ENCODE peak calls at places on chromosomes 3 and 15, in four cellular contexts. X is pancreas; O is CD8-positive, alpha-beta T cell; D is mammary epithelial cell. U is an unnamed sample.

GRCh38 chr3:152076148-152076547 is 192.6 kb upstream of the MBNL1 start:
- DNase-seq in D (peak; percentile 21), X (no peak), O (no peak), U (no peak)

GRCh38 chr3:58377168-58377567 is 44.5 kb downstream of the PXK start:
- DNase-seq in D (no peak), O (no peak), X (no peak), U (no peak)

GRCh38 chr3:17985658-17986392 is 243.4 kb upstream of the TBC1D5 start:
- DNase-seq in O (no peak), X (no peak), D (no peak), U (no peak)

GRCh38 chr3:73010158-73010557 is 13.5 kb downstream of the PPP4R2 start:
- DNase-seq in D (no peak), O (no peak), X (no peak), U (no peak)

GRCh38 chr3:125643127-125643526 is 47.8 kb upstream of the OSBPL11 start:
- DNase-seq in X (no peak), D (no peak), O (no peak), U (no peak)

GRCh38 chr15:74141591-74141990 is 11.2 kb downstream of the ISLR2 start:
- DNase-seq in O (no peak), D (no peak), X (no peak), U (no peak)

GRCh38 chr3:42088803-42089520 is 2.2 kb upstream of the TRAK1 start:
- DNase-seq in O (no peak), X (no peak), D (no peak), U (no peak)

GRCh38 chr15:65918357-65918920 is 49.1 kb downstream of the RAB11A start:
- DNase-seq in O (no peak), D (no peak), X (no peak), U (no peak)

GRCh38 chr15:69403611-69404010 is 10.5 kb upstream of the KIF23 start:
- DNase-seq in X (no peak), D (peak; percentile 44), O (no peak), U (no peak)

GRCh38 chr15:84034831-84035753 is 200.5 kb upstream of the GOLGA6L4 start:
- DNase-seq in O (no peak), X (peak; percentile 18), D (peak; percentile 46), U (no peak)

GRCh38 chr3:87225659-87226058 is 1.4 kb upstream of the CHMP2B start:
- DNase-seq in X (peak; percentile 5), O (no peak), D (no peak), U (no peak)

GRCh38 chr3:79383402-79384012 is 384.3 kb downstream of the ROBO1 start:
- DNase-seq in O (no peak), X (no peak), D (no peak), U (no peak)

GRCh38 chr15:93037341-93038063 is 51.5 kb downstream of the RGMA start:
- DNase-seq in O (no peak), D (peak; percentile 56), X (no peak), U (peak; percentile 67)

GRCh38 chr3:42442640-42443039 is 32.2 kb upstream of the LYZL4 start:
- DNase-seq in D (no peak), X (no peak), O (no peak), U (no peak)

GRCh38 chr3:44568561-44568960 is 13.6 kb downstream of the ZKSCAN7 start:
- DNase-seq in O (no peak), D (peak; percentile 81), X (no peak), U (no peak)

GRCh38 chr3:194265996-194266657 is 85.0 kb downstream of the CPN2 start:
- DNase-seq in D (no peak), X (no peak), O (no peak), U (no peak)

GRCh38 chr15:39699531-39700110 is 83.0 kb downstream of the FSIP1 start:
- DNase-seq in D (no peak), O (no peak), X (no peak), U (no peak)

GRCh38 chr15:100720406-100720967 is 118.1 kb downstream of the ASB7 start:
- DNase-seq in D (no peak), X (no peak), O (no peak), U (peak; percentile 1)

GRCh38 chr15:77035999-77036471 is 34.9 kb downstream of the TSPAN3 start:
- DNase-seq in O (no peak), D (no peak), X (no peak), U (no peak)

GRCh38 chr3:122395582-122395981 is 11.6 kb downstream of the FAM162A start:
- DNase-seq in O (no peak), X (no peak), D (no peak), U (no peak)

GRCh38 chr3:78873641-78874040 is 894.2 kb downstream of the ROBO1 start:
- DNase-seq in D (peak; percentile 29), X (no peak), O (no peak), U (no peak)

GRCh38 chr15:83498801-83499200 is 51.7 kb downstream of the SH3GL3 start:
- DNase-seq in D (no peak), O (no peak), X (no peak), U (no peak)

GRCh38 chr3:66378256-66378655 is 122.6 kb downstream of the LRIG1 start:
- DNase-seq in X (no peak), O (peak; percentile 24), D (no peak), U (no peak)

GRCh38 chr3:67896130-67896529 is 241.7 kb upstream of the SUCLG2 start:
- DNase-seq in O (no peak), D (no peak), X (no peak), U (no peak)

GRCh38 chr15:95266481-95267061 is 1035.2 kb downstream of the MCTP2 start:
- DNase-seq in O (no peak), X (no peak), D (no peak), U (no peak)

GRCh38 chr15:31977812-31978662 is 52.3 kb upstream of the CHRNA7 start:
- DNase-seq in O (peak; percentile 31), X (peak; percentile 31), D (no peak), U (peak; percentile 37)

GRCh38 chr3:122961146-122961545 is 66.4 kb downstream of the SEMA5B start:
- DNase-seq in D (peak; percentile 37), O (no peak), X (no peak), U (no peak)

GRCh38 chr15:74613953-74614743 is 1.5 kb upstream of the CLK3 start:
- DNase-seq in X (no peak), O (no peak), D (no peak), U (no peak)

GRCh38 chr3:81829946-81830345 is 68.5 kb upstream of the GBE1 start:
- DNase-seq in X (no peak), D (no peak), O (no peak), U (no peak)

GRCh38 chr3:80696280-80696679 is 928.5 kb upstream of the ROBO1 start:
- DNase-seq in D (peak; percentile 1), X (peak; percentile 31), O (no peak), U (no peak)

GRCh38 chr15:31473384-31474058 is 146.9 kb downstream of the KLF13 start:
- DNase-seq in X (no peak), O (no peak), D (no peak), U (no peak)

GRCh38 chr15:63238181-63238580 is 39.2 kb upstream of the APH1B start:
- DNase-seq in X (no peak), O (no peak), D (no peak), U (no peak)

GRCh38 chr3:58151637-58152036 is 59.1 kb downstream of the DNASE1L3 start:
- DNase-seq in X (no peak), D (no peak), O (no peak), U (peak; percentile 80)

DNA sequence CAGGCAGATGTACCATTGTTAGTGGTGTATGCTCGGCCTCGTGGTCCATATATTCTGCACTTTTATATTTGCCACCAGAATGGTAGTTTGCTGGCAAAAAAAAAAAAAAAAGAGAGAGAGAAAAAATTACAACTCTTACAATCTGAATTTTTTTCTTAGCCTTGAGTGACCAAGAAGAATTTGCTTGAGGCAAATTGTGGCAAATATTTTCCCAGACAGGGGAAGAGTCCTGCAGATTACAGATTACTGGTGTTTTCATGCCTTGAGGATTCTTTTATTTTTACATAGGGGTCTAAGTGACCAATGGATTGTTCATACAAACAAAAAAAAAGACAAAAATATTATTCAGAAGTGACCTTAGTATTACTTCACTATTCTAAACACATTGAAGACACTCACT is 283.3 kb downstream of the BBX start:
- DNase-seq in O (no peak), X (no peak), D (no peak), U (no peak)
- H3K36me3 ChIP-seq in O (peaks cover 29% of the 10 kb centered on the region), X (no peaks in the 10 kb centered on the region), D (peaks cover 28% of the 10 kb centered on the region), U (peaks cover 88% of the 10 kb centered on the region)

DNA sequence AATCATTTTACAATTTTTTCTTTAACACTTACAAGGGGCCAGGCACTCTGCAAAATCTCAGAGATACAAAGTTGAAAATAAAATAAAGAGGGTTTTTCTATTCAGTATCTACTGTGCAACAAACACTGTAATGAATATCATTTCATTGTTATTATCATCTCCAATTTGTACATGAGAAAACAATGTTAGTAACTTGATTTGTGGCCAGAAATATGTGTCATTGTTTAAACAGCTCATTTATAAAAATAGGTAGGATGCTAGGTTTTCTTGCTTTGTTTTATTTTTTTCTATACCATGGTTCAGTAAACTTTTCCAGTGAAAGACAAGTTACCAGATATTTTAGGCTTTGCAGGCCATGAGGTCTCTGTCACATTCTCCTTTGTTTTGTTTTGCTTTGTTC is 318.1 kb upstream of the UBE2E2 start:
- DNase-seq in D (no peak), O (no peak), X (no peak), U (no peak)
- H3K27ac ChIP-seq in D (no peak overlapping the region), O (no peak overlapping the region), X (no peak overlapping the region), U (no peak overlapping the region)

DNA sequence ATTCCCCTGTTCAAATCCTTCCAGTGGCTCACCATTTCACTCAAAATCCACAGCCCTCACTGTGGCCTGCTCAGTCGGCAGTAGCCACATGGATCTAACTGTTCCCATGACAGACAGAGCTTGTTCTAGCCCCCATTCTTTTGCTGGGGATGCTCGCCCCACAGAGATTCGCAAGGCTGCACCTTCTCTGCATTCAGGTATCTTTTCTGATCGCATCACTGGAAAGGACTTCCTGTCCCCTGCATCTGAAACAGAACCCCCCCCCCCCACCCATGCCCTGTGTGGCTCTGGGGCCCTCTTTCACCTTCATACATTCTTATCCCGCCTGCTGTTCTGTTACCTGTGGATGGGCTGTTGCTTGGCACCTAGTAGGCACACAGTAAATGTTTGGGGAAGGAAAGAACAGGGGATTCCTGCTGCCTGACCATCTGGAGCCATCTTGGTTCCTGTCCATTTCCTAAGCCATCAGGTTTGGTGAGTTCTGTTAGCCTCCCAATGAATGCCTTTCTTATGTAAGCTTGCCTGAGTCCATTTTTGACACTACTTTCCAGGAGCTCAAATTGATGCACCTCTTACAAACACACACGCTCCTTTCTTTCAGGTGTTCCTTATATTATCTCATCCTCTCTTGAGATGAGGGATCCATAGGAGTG is 42.9 kb upstream of the PGPEP1L start:
- DNase-seq in D (no peak), X (no peak), O (no peak), U (no peak)
- TF ChIP-seq CTCF in D (no peak), X (no peak), O (no peak), U (no peak)

GRCh38 chr3:40468018-40468417 is 8.9 kb upstream of the ZNF619 start:
- DNase-seq in O (no peak), D (no peak), X (no peak), U (no peak)

GRCh38 chr3:40465456-40465855 is 8.3 kb downstream of the RPL14 start:
- DNase-seq in X (no peak), D (no peak), O (no peak), U (no peak)

GRCh38 chr3:40464339-40465110 is 7.4 kb downstream of the RPL14 start:
- DNase-seq in O (no peak), X (no peak), D (no peak), U (no peak)

GRCh38 chr3:40463579-40463978 is 6.4 kb downstream of the RPL14 start:
- DNase-seq in O (no peak), X (no peak), D (no peak), U (no peak)

DNA sequence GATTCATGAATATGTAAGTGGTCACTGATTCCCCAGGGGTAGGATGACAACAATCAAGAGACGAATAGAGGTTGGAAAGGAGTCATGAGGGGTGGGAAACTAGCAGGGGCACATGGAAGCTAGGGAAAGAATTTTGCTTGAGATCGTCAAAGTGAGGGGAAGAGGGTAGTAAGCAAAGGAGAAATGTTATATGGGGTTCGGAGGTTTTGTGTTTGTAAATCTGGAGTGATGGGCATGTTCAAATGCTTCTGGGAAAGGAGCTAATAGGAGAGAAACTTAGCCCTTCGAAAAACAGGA is 7.9 kb downstream of the RPL14 start:
- DNase-seq in X (no peak), O (no peak), D (no peak), U (no peak)
- H3K36me3 ChIP-seq in X (peaks cover 3% of the 10 kb centered on the region), O (peaks cover 16% of the 10 kb centered on the region), D (peaks cover 35% of the 10 kb centered on the region), U (no peaks in the 10 kb centered on the region)